ENCODE peak calls at places on chromosomes 5 and 9, in nine cellular contexts. V is GM04504, Q is T follicular helper cell, U is colonic mucosa, Y is Caki2, P is activated gamma-delta T cell, M is heart right ventricle, R is HCEC 1CT, H is AG08396. S is an unnamed sample.

GRCh38 chr9:110125207-110125751 is 82.7 kb downstream of the C9orf152 start:
- DNase-seq in R (peak; percentile 96), H (peak; percentile 84), U (peak; percentile 94), Q (no peak), M (peak; percentile 92), P (no peak), Y (peak; percentile 96), V (peak; percentile 87), S (no peak)

GRCh38 chr5:179235416-179236400 is 109.6 kb downstream of the ADAMTS2 start:
- DNase-seq in R (no peak), U (no peak), V (no peak), Q (no peak), P (no peak), M (no peak), H (no peak), Y (no peak), S (no peak)

GRCh38 chr5:75648712-75649111 is 37.5 kb downstream of the ANKDD1B start:
- DNase-seq in U (peak; percentile 44), Y (no peak), H (no peak), R (no peak), V (no peak), M (no peak), Q (no peak), P (no peak), S (no peak)

GRCh38 chr5:43294226-43294625 is 19.0 kb downstream of the HMGCS1 start:
- DNase-seq in U (no peak), Q (no peak), R (peak; percentile 47), P (no peak), V (no peak), Y (peak; percentile 30), H (no peak), M (no peak), S (no peak)

GRCh38 chr5:118906932-118907331 is 81.4 kb downstream of the DTWD2 start:
- DNase-seq in R (no peak), Y (no peak), V (no peak), M (no peak), P (no peak), Q (no peak), H (no peak), U (no peak), S (no peak)

GRCh38 chr5:69209607-69210006 is 20.2 kb downstream of the CENPH start:
- DNase-seq in Y (no peak), R (no peak), U (no peak), H (peak; percentile 8), M (no peak), P (no peak), Q (no peak), V (no peak), S (no peak)

GRCh38 chr5:132064738-132065331 is 4.4 kb downstream of the IL3 start:
- DNase-seq in Q (peak; percentile 59), V (peak; percentile 41), R (peak; percentile 54), U (peak; percentile 81), Y (peak; percentile 68), M (peak; percentile 71), P (no peak), H (peak; percentile 86), S (peak; percentile 65)

GRCh38 chr5:1144089-1144488 is 32.2 kb upstream of the SLC12A7 start:
- DNase-seq in P (no peak), Q (no peak), H (no peak), Y (no peak), R (no peak), U (no peak), M (no peak), V (no peak), S (no peak)

GRCh38 chr5:7629559-7629958 is 221.4 kb downstream of the CFAP90 start:
- DNase-seq in Q (no peak), R (no peak), V (no peak), Y (no peak), H (no peak), U (no peak), P (no peak), M (no peak), S (no peak)

S was measured in effector memory CD4-positive, alpha-beta T cell.